ENCODE peak calls at places on chromosomes 6 and 20, in seven cellular contexts. Q is heart left ventricle, S is body of pancreas, X is esophagus squamous epithelium, R is testis, P is A549, Z is sigmoid colon. C is an unnamed sample.

GRCh38 chr20:1330075-1330830 is 1.3 kb upstream of the SDCBP2 start:
- DNase-seq in Q (peak), S (peak), X (no peak), R (peak), P (peak), Z (peak), C (peak)

GRCh38 chr6:167130712-167131684 is 8.1 kb downstream of the CCR6 start:
- DNase-seq in Q (no peak), S (no peak), X (no peak), R (no peak), P (no peak), Z (peak), C (no peak)

GRCh38 chr20:35954907-35955251 is 577 bp upstream of the SCAND1 start:
- DNase-seq in Q (no peak), S (no peak), X (no peak), R (no peak), P (no peak), Z (no peak), C (no peak)

GRCh38 chr6:322205-322930 is 30.1 kb downstream of the DUSP22 start:
- DNase-seq in Q (no peak), S (no peak), X (no peak), R (no peak), P (no peak), Z (peak), C (no peak)

GRCh38 chr6:87391334-87391733 is 16.4 kb upstream of the CFAP206 start:
- DNase-seq in Q (no peak), S (no peak), X (no peak), R (peak), P (peak), Z (no peak), C (peak)

GRCh38 chr6:69816569-69816968 is 19.8 kb upstream of the LMBRD1 start:
- DNase-seq in Q (no peak), S (no peak), X (no peak), R (no peak), P (no peak), Z (no peak), C (no peak)

GRCh38 chr6:129186988-129187387 is 304.1 kb downstream of the LAMA2 start:
- DNase-seq in Q (no peak), S (no peak), X (no peak), R (no peak), P (no peak), Z (no peak), C (no peak)

GRCh38 chr20:38337561-38338140 is 8.6 kb upstream of the LBP start:
- DNase-seq in Q (no peak), S (no peak), X (no peak), R (peak), P (peak), Z (no peak), C (no peak)

GRCh38 chr6:99613398-99613704 is 6.7 kb downstream of the PRDM13 start:
- DNase-seq in Q (no peak), S (no peak), X (no peak), R (peak), P (peak), Z (no peak), C (no peak)

GRCh38 chr6:113995632-113996031 is 24.7 kb upstream of the HDAC2 start:
- DNase-seq in Q (peak), S (no peak), X (no peak), R (peak), P (peak), Z (peak), C (peak)

GRCh38 chr6:12490904-12491571 is 200.9 kb downstream of the EDN1 start:
- DNase-seq in Q (no peak), S (no peak), X (no peak), R (no peak), P (peak), Z (no peak), C (peak)

GRCh38 chr6:161917645-161918044 is 643.8 kb upstream of the AGPAT4 start:
- DNase-seq in Q (no peak), S (no peak), X (no peak), R (no peak), P (no peak), Z (no peak), C (no peak)

GRCh38 chr20:12914804-12915203 is 94.0 kb upstream of the SPTLC3 start:
- DNase-seq in Q (no peak), S (no peak), X (no peak), R (no peak), P (no peak), Z (no peak), C (no peak)
- H3K4me3 ChIP-seq in Q (no peak), S (no peak), X (no peak), R (no peak), P (no peak), Z (no peak), C (no peak)

GRCh38 chr6:46246081-46246480 is 75.3 kb upstream of the ENPP5 start:
- DNase-seq in Q (no peak), S (no peak), X (no peak), R (no peak), P (no peak), Z (no peak), C (no peak)
- H3K27ac ChIP-seq in Q (no peak), S (no peak), X (no peak), R (no peak), P (no peak), Z (no peak), C (no peak)

GRCh38 chr20:51184289-51184688 is 161.4 kb upstream of the KCNG1 start:
- DNase-seq in Q (no peak), S (no peak), X (no peak), R (no peak), P (no peak), Z (no peak), C (no peak)

GRCh38 chr20:51185277-51185676 is 162.4 kb upstream of the KCNG1 start:
- DNase-seq in Q (no peak), S (no peak), X (no peak), R (peak), P (no peak), Z (no peak), C (no peak)

GRCh38 chr20:51185861-51186260 is 163.0 kb upstream of the KCNG1 start:
- DNase-seq in Q (no peak), S (no peak), X (no peak), R (no peak), P (no peak), Z (no peak), C (no peak)

GRCh38 chr20:51182571-51182970 is 159.7 kb upstream of the KCNG1 start:
- DNase-seq in Q (no peak), S (no peak), X (no peak), R (no peak), P (no peak), Z (no peak), C (no peak)

GRCh38 chr20:51183443-51183842 is 160.5 kb upstream of the KCNG1 start:
- DNase-seq in Q (no peak), S (no peak), X (no peak), R (no peak), P (no peak), Z (no peak), C (no peak)
- TF ChIP-seq POLR2A in Q (no peak), S (no peak), X (no peak), R (no peak), P (no peak), Z (no peak), C (no peak)

GRCh38 chr20:48717095-48717958 is 110.5 kb downstream of the PREX1 start:
- DNase-seq in Q (no peak), S (no peak), X (no peak), R (no peak), P (no peak), Z (no peak), C (no peak)
- H3K4me3 ChIP-seq in Q (no peak), S (no peak), X (no peak), R (no peak), P (no peak), Z (no peak), C (no peak)

GRCh38 chr20:15395457-15395856 is 1058.0 kb upstream of the FLRT3 start:
- DNase-seq in Q (no peak), S (no peak), X (no peak), R (no peak), P (no peak), Z (no peak), C (no peak)

GRCh38 chr20:15399781-15400180 is 1062.4 kb upstream of the FLRT3 start:
- DNase-seq in Q (no peak), S (no peak), X (no peak), R (no peak), P (no peak), Z (no peak), C (no peak)

GRCh38 chr20:15396026-15396425 is 1058.6 kb upstream of the FLRT3 start:
- DNase-seq in Q (no peak), S (no peak), X (no peak), R (no peak), P (no peak), Z (no peak), C (no peak)

DNA sequence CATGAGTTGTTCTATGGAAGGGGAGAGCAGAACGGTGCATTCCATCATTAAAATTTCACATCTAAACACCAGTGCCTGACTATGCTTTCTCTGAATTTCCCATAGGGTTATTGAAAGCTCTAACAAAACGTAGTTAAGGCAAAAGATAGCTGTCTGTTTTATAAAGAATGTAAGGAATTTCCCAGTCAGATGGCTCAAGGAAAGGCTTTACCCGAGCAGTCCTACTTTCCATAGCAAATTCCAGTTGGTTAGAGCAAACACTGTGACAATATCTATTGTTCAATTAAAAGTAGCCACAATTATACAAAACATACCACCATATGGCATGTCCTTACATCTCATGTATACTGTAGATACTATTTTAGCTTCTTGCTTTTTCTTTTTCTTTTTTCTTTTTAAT is 1059.5 kb upstream of the FLRT3 start:
- DNase-seq in Q (no peak), S (no peak), X (no peak), R (no peak), P (no peak), Z (no peak), C (no peak)
- H3K27ac ChIP-seq in Q (no peak), S (no peak), X (no peak), R (no peak), P (no peak), Z (no peak), C (no peak)

C was measured in adrenal gland.